ENCODE peak calls at places on chromosomes 1 and 21, in four cellular contexts. S is tibial nerve, H is spleen, X is IMR-90. F is an unnamed sample.

GRCh38 chr1:181111559-181111958 is 23.1 kb downstream of the IER5 start:
- DNase-seq in X (peak), S (no peak), H (no peak), F (no peak)

GRCh38 chr21:22096314-22096713 is 1098.1 kb downstream of the NCAM2 start:
- DNase-seq in H (no peak), S (no peak), X (no peak), F (no peak)

GRCh38 chr21:9763306-9763705 is 758.1 kb upstream of the TPTE start:
- DNase-seq in S (no peak), X (no peak), H (no peak), F (no peak)

GRCh38 chr1:173768206-173768605 is 53.4 kb downstream of the KLHL20 start:
- DNase-seq in S (no peak), X (no peak), H (no peak), F (no peak)

GRCh38 chr1:198556969-198557368 is 16.5 kb upstream of the ATP6V1G3 start:
- DNase-seq in S (no peak), X (no peak), H (peak), F (no peak)

GRCh38 chr1:203512830-203513578 is 19.1 kb downstream of the OPTC start:
- DNase-seq in S (no peak), X (peak), H (no peak), F (peak)

GRCh38 chr1:61084560-61084991 is 2.2 kb downstream of the NFIA start:
- DNase-seq in S (no peak), H (no peak), X (no peak), F (no peak)

GRCh38 chr1:178645157-178645825 is 79.8 kb upstream of the RALGPS2 start:
- DNase-seq in X (peak), S (no peak), H (no peak), F (no peak)

GRCh38 chr1:150995896-150996295 is 10.8 kb downstream of the MINDY1 start:
- DNase-seq in X (no peak), S (no peak), H (no peak), F (no peak)

GRCh38 chr1:35430762-35431161 is 126.4 kb downstream of the KIAA0319L start:
- DNase-seq in S (no peak), X (no peak), H (no peak), F (no peak)

GRCh38 chr1:30816211-30817082 is 58.9 kb upstream of the LAPTM5 start:
- DNase-seq in S (peak), X (peak), H (no peak), F (peak)

DNA sequence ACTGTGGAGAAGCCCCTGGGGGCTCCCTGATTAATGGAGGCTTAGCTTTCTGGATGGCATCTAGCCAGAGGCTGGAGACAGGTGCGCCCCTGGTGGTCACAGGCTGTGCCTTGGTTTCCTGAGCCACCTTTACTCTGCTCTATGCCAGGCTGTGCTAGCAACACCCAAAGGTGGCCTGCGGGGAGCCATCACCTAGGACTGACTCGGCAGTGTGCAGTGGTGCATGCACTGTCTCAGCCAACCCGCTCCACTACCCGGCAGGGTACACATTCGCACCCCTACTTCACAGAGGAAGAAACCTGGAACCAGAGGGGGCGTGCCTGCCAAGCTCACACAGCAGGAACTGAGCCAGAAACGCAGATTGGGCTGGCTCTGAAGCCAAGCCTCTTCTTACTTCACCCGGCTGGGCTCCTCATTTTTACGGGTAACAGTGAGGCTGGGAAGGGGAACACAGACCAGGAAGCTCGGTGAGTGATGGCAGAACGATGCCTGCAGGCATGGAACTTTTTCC is 24.8 kb downstream of the PCSK9 start:
- DNase-seq in S (no peak), H (peak), X (no peak), F (no peak)
- TF ChIP-seq CTCF in S (no peak), H (no peak), X (no peak), F (no peak)

GRCh38 chr1:99656701-99657100 is 10.8 kb downstream of the PALMD start:
- DNase-seq in H (no peak), X (no peak), S (no peak), F (no peak)
- H3K27ac ChIP-seq in H (peak), X (no peak), S (peak), F (no peak)

GRCh38 chr1:38360807-38361206 is 314.2 kb upstream of the POU3F1 start:
- DNase-seq in S (no peak), X (no peak), H (no peak), F (no peak)
- TF ChIP-seq CTCF in S (no peak), X (no peak), H (no peak), F (no peak)

GRCh38 chr1:19449454-19450228 is 35.7 kb downstream of the CAPZB start:
- DNase-seq in H (no peak), X (no peak), S (no peak), F (no peak)

GRCh38 chr1:19444399-19445021 is 40.8 kb downstream of the CAPZB start:
- DNase-seq in S (no peak), H (no peak), X (no peak), F (no peak)

GRCh38 chr1:19445417-19446342 is 39.7 kb downstream of the CAPZB start:
- DNase-seq in S (no peak), X (no peak), H (no peak), F (no peak)

GRCh38 chr1:19448491-19449439 is 36.6 kb downstream of the CAPZB start:
- DNase-seq in H (peak), X (peak), S (peak), F (peak)

DNA sequence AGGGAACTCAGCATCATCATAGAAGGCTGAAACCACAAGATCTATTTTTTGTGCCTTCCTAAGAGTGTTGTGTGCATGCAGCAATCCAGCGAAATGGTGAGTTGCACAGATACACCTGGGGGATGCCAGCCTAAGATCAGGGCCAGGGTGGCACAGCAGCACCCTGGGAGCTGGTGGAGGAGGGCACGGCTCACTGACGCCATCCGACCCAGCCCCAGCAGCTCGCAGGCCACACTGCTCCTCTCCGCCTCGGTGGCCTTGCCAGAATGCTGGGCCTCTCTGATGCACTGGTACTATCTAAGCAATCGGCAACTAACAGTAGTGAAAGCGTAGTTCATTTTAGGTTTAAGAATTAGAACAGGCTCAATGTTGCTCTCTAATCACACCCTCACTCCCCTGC is 37.8 kb downstream of the CAPZB start:
- DNase-seq in H (no peak), S (no peak), X (no peak), F (no peak)
- H3K27ac ChIP-seq in H (peak), S (peak), X (peak), F (peak)

GRCh38 chr21:33268736-33269441 is 2.7 kb downstream of the IL10RB start:
- DNase-seq in H (no peak), S (no peak), X (no peak), F (peak)
- TF ChIP-seq CTCF in H (no peak), S (no peak), X (no peak), F (no peak)

DNA sequence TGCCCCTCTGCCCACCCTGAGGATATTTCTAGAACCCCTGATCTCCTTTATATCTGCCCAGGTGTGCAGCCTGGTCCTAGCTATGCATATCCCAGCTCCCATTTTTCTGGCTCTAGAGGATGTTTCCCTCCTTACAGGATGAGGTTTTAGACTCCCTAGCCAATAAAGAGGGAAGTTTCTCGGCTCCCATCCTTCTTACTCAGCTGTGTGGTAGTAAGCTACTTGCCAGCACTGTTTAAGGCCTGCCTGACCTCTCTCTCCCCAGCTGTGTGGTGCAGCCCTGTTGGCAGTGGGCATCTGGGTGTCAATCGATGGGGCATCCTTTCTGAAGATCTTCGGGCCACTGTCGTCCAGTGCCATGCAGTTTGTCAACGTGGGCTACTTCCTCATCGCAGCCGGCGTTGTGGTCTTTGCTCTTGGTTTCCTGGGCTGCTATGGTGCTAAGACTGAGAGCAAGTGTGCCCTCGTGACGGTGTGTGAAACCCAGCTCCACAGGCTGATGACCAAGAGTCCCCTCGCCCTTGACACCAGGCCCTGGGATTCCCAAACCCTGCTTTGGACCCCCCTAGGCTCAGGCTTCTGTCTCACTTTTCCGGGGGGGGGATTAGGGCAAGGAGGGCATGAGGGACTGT is 7.8 kb upstream of the P3R3URF start:
- DNase-seq in X (no peak), S (no peak), H (no peak), F (no peak)
- H3K27ac ChIP-seq in X (no peak), S (peak), H (peak), F (peak)